ENCODE peak calls at places on chromosomes 16 and 17, in ten cellular contexts. One of them, this sample, is unnamed.

GRCh38 chr16:85553436-85554113 is 59.5 kb upstream of the GSE1 start:
- DNase-seq in HFFc6: no peak
- DNase-seq in stimulated activated CD4-positive, alpha-beta T cell treated with anti-CD3 and anti-CD28 coated beads, Interleukin-4, amount 100 ng/mL, for 48 hours: peak
- DNase-seq in brain microvascular endothelial cell: no peak
- DNase-seq in dorsolateral prefrontal cortex: no peak
- DNase-seq in CD4-positive, alpha-beta memory T cell: peak
- DNase-seq in K562: no peak
- DNase-seq in AG10803: peak
- DNase-seq in choroid plexus epithelial cell: peak
- DNase-seq in uterus: peak
- DNase-seq in this sample: peak

GRCh38 chr17:4733073-4733531 is 1.9 kb downstream of the MED11 start:
- DNase-seq in choroid plexus epithelial cell: no peak
- DNase-seq in dorsolateral prefrontal cortex: no peak
- DNase-seq in uterus: no peak
- DNase-seq in HFFc6: no peak
- DNase-seq in K562: no peak
- DNase-seq in AG10803: no peak
- DNase-seq in brain microvascular endothelial cell: no peak
- DNase-seq in CD4-positive, alpha-beta memory T cell: no peak
- DNase-seq in stimulated activated CD4-positive, alpha-beta T cell treated with anti-CD3 and anti-CD28 coated beads, Interleukin-4, amount 100 ng/mL, for 48 hours: no peak
- DNase-seq in this sample: no peak

GRCh38 chr16:71359431-71359830 is 908 bp downstream of the CALB2 start:
- DNase-seq in uterus: no peak
- DNase-seq in choroid plexus epithelial cell: no peak
- DNase-seq in stimulated activated CD4-positive, alpha-beta T cell treated with anti-CD3 and anti-CD28 coated beads, Interleukin-4, amount 100 ng/mL, for 48 hours: no peak
- DNase-seq in brain microvascular endothelial cell: no peak
- DNase-seq in dorsolateral prefrontal cortex: no peak
- DNase-seq in HFFc6: no peak
- DNase-seq in K562: no peak
- DNase-seq in AG10803: no peak
- DNase-seq in CD4-positive, alpha-beta memory T cell: no peak
- DNase-seq in this sample: no peak

GRCh38 chr16:67963325-67964321 is 4.8 kb downstream of the SLC12A4 start:
- DNase-seq in choroid plexus epithelial cell: peak
- DNase-seq in stimulated activated CD4-positive, alpha-beta T cell treated with anti-CD3 and anti-CD28 coated beads, Interleukin-4, amount 100 ng/mL, for 48 hours: no peak
- DNase-seq in AG10803: no peak
- DNase-seq in brain microvascular endothelial cell: no peak
- DNase-seq in uterus: peak
- DNase-seq in HFFc6: no peak
- DNase-seq in CD4-positive, alpha-beta memory T cell: no peak
- DNase-seq in dorsolateral prefrontal cortex: no peak
- DNase-seq in K562: peak
- DNase-seq in this sample: no peak

GRCh38 chr17:78329263-78330059 is 30.4 kb downstream of the SOCS3 start:
- DNase-seq in stimulated activated CD4-positive, alpha-beta T cell treated with anti-CD3 and anti-CD28 coated beads, Interleukin-4, amount 100 ng/mL, for 48 hours: no peak
- DNase-seq in choroid plexus epithelial cell: peak
- DNase-seq in uterus: no peak
- DNase-seq in AG10803: peak
- DNase-seq in brain microvascular endothelial cell: peak
- DNase-seq in K562: no peak
- DNase-seq in CD4-positive, alpha-beta memory T cell: no peak
- DNase-seq in HFFc6: peak
- DNase-seq in dorsolateral prefrontal cortex: no peak
- DNase-seq in this sample: no peak

GRCh38 chr17:44007346-44008204 is 3.2 kb downstream of the NAGS start:
- DNase-seq in AG10803: no peak
- DNase-seq in dorsolateral prefrontal cortex: no peak
- DNase-seq in uterus: no peak
- DNase-seq in stimulated activated CD4-positive, alpha-beta T cell treated with anti-CD3 and anti-CD28 coated beads, Interleukin-4, amount 100 ng/mL, for 48 hours: no peak
- DNase-seq in CD4-positive, alpha-beta memory T cell: no peak
- DNase-seq in HFFc6: no peak
- DNase-seq in K562: no peak
- DNase-seq in choroid plexus epithelial cell: no peak
- DNase-seq in brain microvascular endothelial cell: no peak
- DNase-seq in this sample: peak

GRCh38 chr16:8863594-8864424 is 5.0 kb downstream of the CARHSP1 start:
- DNase-seq in CD4-positive, alpha-beta memory T cell: no peak
- DNase-seq in brain microvascular endothelial cell: no peak
- DNase-seq in uterus: no peak
- DNase-seq in K562: peak
- DNase-seq in AG10803: no peak
- DNase-seq in HFFc6: no peak
- DNase-seq in stimulated activated CD4-positive, alpha-beta T cell treated with anti-CD3 and anti-CD28 coated beads, Interleukin-4, amount 100 ng/mL, for 48 hours: no peak
- DNase-seq in choroid plexus epithelial cell: no peak
- DNase-seq in dorsolateral prefrontal cortex: peak
- DNase-seq in this sample: no peak

GRCh38 chr16:77434365-77435239 is at the start of gene ADAMTS18:
- DNase-seq in dorsolateral prefrontal cortex: no peak
- DNase-seq in choroid plexus epithelial cell: no peak
- DNase-seq in K562: no peak
- DNase-seq in CD4-positive, alpha-beta memory T cell: no peak
- DNase-seq in stimulated activated CD4-positive, alpha-beta T cell treated with anti-CD3 and anti-CD28 coated beads, Interleukin-4, amount 100 ng/mL, for 48 hours: no peak
- DNase-seq in AG10803: no peak
- DNase-seq in uterus: no peak
- DNase-seq in HFFc6: no peak
- DNase-seq in brain microvascular endothelial cell: no peak
- DNase-seq in this sample: no peak

GRCh38 chr16:10923650-10924214 is 18.5 kb downstream of the DEXI start:
- DNase-seq in uterus: no peak
- DNase-seq in AG10803: peak
- DNase-seq in stimulated activated CD4-positive, alpha-beta T cell treated with anti-CD3 and anti-CD28 coated beads, Interleukin-4, amount 100 ng/mL, for 48 hours: no peak
- DNase-seq in CD4-positive, alpha-beta memory T cell: no peak
- DNase-seq in brain microvascular endothelial cell: no peak
- DNase-seq in K562: no peak
- DNase-seq in choroid plexus epithelial cell: no peak
- DNase-seq in dorsolateral prefrontal cortex: peak
- DNase-seq in HFFc6: no peak
- DNase-seq in this sample: no peak

GRCh38 chr17:7293821-7294613 is 422 bp downstream of the YBX2 start:
- DNase-seq in dorsolateral prefrontal cortex: no peak
- DNase-seq in K562: peak
- DNase-seq in choroid plexus epithelial cell: no peak
- DNase-seq in AG10803: no peak
- DNase-seq in stimulated activated CD4-positive, alpha-beta T cell treated with anti-CD3 and anti-CD28 coated beads, Interleukin-4, amount 100 ng/mL, for 48 hours: no peak
- DNase-seq in HFFc6: no peak
- DNase-seq in uterus: no peak
- DNase-seq in brain microvascular endothelial cell: no peak
- DNase-seq in CD4-positive, alpha-beta memory T cell: peak
- DNase-seq in this sample: no peak

GRCh38 chr17:73291260-73291801 is 20.5 kb downstream of the CDC42EP4 start:
- DNase-seq in K562: peak
- DNase-seq in CD4-positive, alpha-beta memory T cell: no peak
- DNase-seq in stimulated activated CD4-positive, alpha-beta T cell treated with anti-CD3 and anti-CD28 coated beads, Interleukin-4, amount 100 ng/mL, for 48 hours: no peak
- DNase-seq in dorsolateral prefrontal cortex: no peak
- DNase-seq in choroid plexus epithelial cell: peak
- DNase-seq in HFFc6: peak
- DNase-seq in AG10803: peak
- DNase-seq in uterus: peak
- DNase-seq in brain microvascular endothelial cell: peak
- DNase-seq in this sample: peak

GRCh38 chr17:81480140-81480917 is 32.3 kb downstream of the ACTG1 start:
- DNase-seq in stimulated activated CD4-positive, alpha-beta T cell treated with anti-CD3 and anti-CD28 coated beads, Interleukin-4, amount 100 ng/mL, for 48 hours: no peak
- DNase-seq in brain microvascular endothelial cell: no peak
- DNase-seq in choroid plexus epithelial cell: peak
- DNase-seq in dorsolateral prefrontal cortex: no peak
- DNase-seq in HFFc6: peak
- DNase-seq in uterus: no peak
- DNase-seq in AG10803: peak
- DNase-seq in K562: peak
- DNase-seq in CD4-positive, alpha-beta memory T cell: no peak
- DNase-seq in this sample: peak

This sample was measured in kidney glomerular epithelial cell.